ENCODE peak calls at places on chromosomes 12 and 14, in nine cellular contexts. W is stimulated activated CD4-positive, alpha-beta T cell treated with anti-CD3 and anti-CD28 coated beads, Interleukin-15, amount 100 ng/mL, for 1 hour; P is T-helper 17 cell; K is EL; N is kidney; H is RKO; X is NCI-H82; F is H7; A is left lung. U is an unnamed sample.

GRCh38 chr14:90781876-90782275 is 34.4 kb downstream of the TTC7B start:
- DNase-seq in H (no peak), N (no peak), X (no peak), A (no peak), P (no peak), K (no peak), W (no peak), F (no peak), U (no peak)

GRCh38 chr14:77099425-77100167 is 1.5 kb downstream of the CIPC start:
- DNase-seq in W (no peak), X (peak), K (peak), F (no peak), N (no peak), A (no peak), P (no peak), H (peak), U (no peak)

GRCh38 chr12:96240251-96240650 is 46.1 kb downstream of the ELK3 start:
- DNase-seq in N (no peak), F (no peak), X (peak), W (no peak), H (no peak), P (no peak), K (no peak), A (no peak), U (no peak)

GRCh38 chr14:32354716-32355115 is 25.6 kb downstream of the AKAP6 start:
- DNase-seq in W (no peak), F (no peak), P (no peak), H (no peak), X (no peak), A (no peak), N (no peak), K (no peak), U (no peak)

GRCh38 chr12:99390707-99391106 is 256.8 kb upstream of the GARIN6 start:
- DNase-seq in F (peak), K (peak), A (no peak), W (no peak), N (peak), X (peak), P (no peak), H (peak), U (no peak)

GRCh38 chr12:94879542-94879941 is 124.0 kb downstream of the NDUFA12 start:
- DNase-seq in P (no peak), F (peak), A (no peak), W (no peak), K (peak), X (no peak), H (no peak), N (no peak), U (no peak)

GRCh38 chr12:50400638-50401382 is at the start of gene LARP4:
- DNase-seq in W (peak), H (peak), P (peak), A (peak), K (peak), N (peak), F (peak), X (peak), U (peak)

GRCh38 chr12:93167841-93168492 is 209.8 kb upstream of the NUDT4 start:
- DNase-seq in X (peak), A (no peak), K (no peak), W (no peak), P (no peak), F (peak), H (no peak), N (no peak), U (no peak)

GRCh38 chr12:66003951-66004350 is 126.6 kb downstream of the LLPH start:
- DNase-seq in N (no peak), P (no peak), F (no peak), H (no peak), X (no peak), W (no peak), K (no peak), A (no peak), U (no peak)

GRCh38 chr12:132190012-132190755 is 45.9 kb downstream of the NOC4L start:
- DNase-seq in N (no peak), K (no peak), W (no peak), F (peak), P (no peak), H (peak), A (no peak), X (no peak), U (no peak)

GRCh38 chr12:67025543-67026114 is 243.5 kb upstream of the CAND1 start:
- DNase-seq in H (peak), W (no peak), A (no peak), P (no peak), N (no peak), K (peak), F (peak), X (peak), U (no peak)

GRCh38 chr14:52494444-52494843 is 57.9 kb downstream of the TXNDC16 start:
- DNase-seq in A (no peak), X (no peak), P (no peak), W (no peak), F (no peak), K (no peak), N (no peak), H (no peak), U (no peak)

GRCh38 chr12:26648584-26648983 is 184.4 kb downstream of the ITPR2 start:
- DNase-seq in A (no peak), H (no peak), P (no peak), F (no peak), X (no peak), K (peak), W (no peak), N (no peak), U (no peak)

GRCh38 chr12:85804663-85805062 is 31.5 kb downstream of the RASSF9 start:
- DNase-seq in P (no peak), K (peak), A (no peak), N (no peak), X (no peak), W (no peak), H (peak), F (no peak), U (no peak)

GRCh38 chr12:50825372-50825838 is 17.3 kb upstream of the TMPRSS12 start:
- DNase-seq in W (no peak), P (no peak), H (peak), K (peak), F (no peak), N (no peak), A (no peak), X (peak), U (no peak)

GRCh38 chr12:128316981-128317526 is 50.1 kb downstream of the TMEM132C start:
- DNase-seq in H (no peak), W (no peak), X (no peak), F (no peak), N (no peak), P (no peak), K (no peak), A (no peak), U (no peak)

GRCh38 chr12:107523760-107524558 is 161.6 kb upstream of the PWP1 start:
- DNase-seq in X (no peak), W (no peak), F (no peak), P (no peak), N (no peak), A (no peak), H (no peak), K (no peak), U (no peak)

GRCh38 chr12:71128191-71128590 is 29.6 kb downstream of the TSPAN8 start:
- DNase-seq in K (no peak), N (no peak), F (no peak), H (no peak), A (no peak), W (no peak), P (no peak), X (peak), U (no peak)

GRCh38 chr14:90642239-90642717 is 174.0 kb downstream of the TTC7B start:
- DNase-seq in A (no peak), H (no peak), K (no peak), F (peak), N (no peak), W (no peak), P (no peak), X (no peak), U (no peak)

GRCh38 chr12:53591301-53592206 is 34.6 kb downstream of the ATF7 start:
- DNase-seq in W (no peak), N (no peak), X (peak), A (no peak), K (no peak), P (no peak), H (no peak), F (no peak), U (no peak)

GRCh38 chr12:88951860-88952483 is 371.7 kb upstream of the KITLG start:
- DNase-seq in N (no peak), H (no peak), X (no peak), K (no peak), A (no peak), W (no peak), F (no peak), P (no peak), U (no peak)

GRCh38 chr12:121793501-121793835 is at the start of gene RHOF:
- DNase-seq in P (no peak), K (peak), X (no peak), H (peak), A (peak), W (no peak), N (peak), F (peak), U (no peak)

GRCh38 chr12:58496411-58496810 is 423.9 kb downstream of the LRIG3 start:
- DNase-seq in H (no peak), A (no peak), F (no peak), N (no peak), K (peak), W (no peak), X (no peak), P (no peak), U (no peak)

GRCh38 chr12:104627231-104627974 is 170.7 kb downstream of the CHST11 start:
- DNase-seq in A (no peak), N (no peak), P (no peak), W (no peak), F (no peak), X (peak), H (no peak), K (no peak), U (no peak)

GRCh38 chr12:9848899-9849298 is 20.3 kb downstream of the CLEC2B start:
- DNase-seq in H (no peak), X (no peak), N (peak), F (no peak), P (no peak), A (peak), W (no peak), K (no peak), U (no peak)

GRCh38 chr12:30622509-30622908 is 73.2 kb downstream of the IPO8 start:
- DNase-seq in X (no peak), N (no peak), H (peak), A (no peak), P (no peak), W (no peak), K (peak), F (no peak), U (no peak)

GRCh38 chr14:97705976-97706375 is 908.8 kb downstream of the VRK1 start:
- DNase-seq in K (no peak), P (no peak), F (no peak), W (no peak), X (no peak), H (no peak), A (no peak), N (no peak), U (no peak)

GRCh38 chr14:105500726-105501101 is 9.7 kb downstream of the TEDC1 start:
- DNase-seq in F (peak), P (no peak), K (no peak), X (no peak), W (no peak), A (peak), H (no peak), N (peak), U (no peak)

GRCh38 chr12:104788848-104789271 is 169.2 kb downstream of the SLC41A2 start:
- DNase-seq in W (no peak), K (no peak), A (no peak), X (peak), P (no peak), F (peak), H (no peak), N (no peak), U (no peak)

GRCh38 chr14:90788031-90788430 is 28.2 kb downstream of the TTC7B start:
- DNase-seq in A (no peak), F (no peak), K (no peak), H (no peak), W (no peak), X (no peak), P (no peak), N (peak), U (no peak)

GRCh38 chr14:35158491-35158890 is 36.1 kb downstream of the PRORP start:
- DNase-seq in X (no peak), K (no peak), W (no peak), H (no peak), F (no peak), N (no peak), P (no peak), A (no peak), U (no peak)

GRCh38 chr12:120538281-120539156 is 4.4 kb downstream of the RNF10 start:
- DNase-seq in F (no peak), P (no peak), A (no peak), H (no peak), X (no peak), W (no peak), K (peak), N (no peak), U (no peak)

GRCh38 chr12:109192358-109192757 is 76.0 kb downstream of the ACACB start:
- DNase-seq in A (no peak), H (no peak), K (peak), X (no peak), F (no peak), P (no peak), N (no peak), W (no peak), U (no peak)

GRCh38 chr14:105220699-105221597 is 27.4 kb upstream of the BTBD6 start:
- DNase-seq in A (peak), F (no peak), H (no peak), P (no peak), W (no peak), X (no peak), K (no peak), N (no peak), U (no peak)

GRCh38 chr14:80678436-80678835 is 263.1 kb downstream of the CEP128 start:
- DNase-seq in F (no peak), W (no peak), N (no peak), A (no peak), X (peak), K (peak), P (no peak), H (no peak), U (no peak)

GRCh38 chr14:75138492-75138891 is 11.6 kb upstream of the NEK9 start:
- DNase-seq in X (no peak), W (no peak), P (no peak), N (no peak), F (no peak), A (no peak), K (no peak), H (no peak), U (no peak)

U was measured in D721Med.